ENCODE peak calls at places on chromosome 11, in ten cellular contexts. One of them, this sample, is unnamed.

GRCh38 chr11:118881130-118881717 is 2.5 kb upstream of the CXCR5 start:
- DNase-seq in ELR: no peak
- DNase-seq in A549: no peak
- DNase-seq in fibroblast of the conjunctiva: no peak
- DNase-seq in RWPE2: no peak
- DNase-seq in mammary epithelial cell: no peak
- DNase-seq in stimulated activated CD4-positive, alpha-beta T cell treated with anti-CD3 and anti-CD28 coated beads, Interleukin-1b, Interleukin-23, amount 100 ng/mL, for 24 hours: no peak
- DNase-seq in astrocyte: no peak
- DNase-seq in NCI-H446 treated with DMSO at 0.1 percent for 48 hours: no peak
- DNase-seq in Caki2: no peak
- DNase-seq in this sample: no peak

GRCh38 chr11:116506446-116506845 is 266.3 kb downstream of the BUD13 start:
- DNase-seq in Caki2: no peak
- DNase-seq in RWPE2: no peak
- DNase-seq in astrocyte: no peak
- DNase-seq in fibroblast of the conjunctiva: no peak
- DNase-seq in mammary epithelial cell: no peak
- DNase-seq in NCI-H446 treated with DMSO at 0.1 percent for 48 hours: no peak
- DNase-seq in A549: no peak
- DNase-seq in stimulated activated CD4-positive, alpha-beta T cell treated with anti-CD3 and anti-CD28 coated beads, Interleukin-1b, Interleukin-23, amount 100 ng/mL, for 24 hours: no peak
- DNase-seq in ELR: no peak
- DNase-seq in this sample: no peak

GRCh38 chr11:128506999-128507591 is 80.3 kb downstream of the ETS1 start:
- DNase-seq in ELR: peak
- DNase-seq in fibroblast of the conjunctiva: peak
- DNase-seq in mammary epithelial cell: peak
- DNase-seq in RWPE2: peak
- DNase-seq in stimulated activated CD4-positive, alpha-beta T cell treated with anti-CD3 and anti-CD28 coated beads, Interleukin-1b, Interleukin-23, amount 100 ng/mL, for 24 hours: no peak
- DNase-seq in A549: peak
- DNase-seq in NCI-H446 treated with DMSO at 0.1 percent for 48 hours: no peak
- DNase-seq in astrocyte: peak
- DNase-seq in Caki2: peak
- DNase-seq in this sample: peak

GRCh38 chr11:34794696-34795095 is 121.5 kb downstream of the APIP start:
- DNase-seq in A549: no peak
- DNase-seq in fibroblast of the conjunctiva: no peak
- DNase-seq in ELR: no peak
- DNase-seq in stimulated activated CD4-positive, alpha-beta T cell treated with anti-CD3 and anti-CD28 coated beads, Interleukin-1b, Interleukin-23, amount 100 ng/mL, for 24 hours: no peak
- DNase-seq in Caki2: no peak
- DNase-seq in mammary epithelial cell: no peak
- DNase-seq in astrocyte: no peak
- DNase-seq in NCI-H446 treated with DMSO at 0.1 percent for 48 hours: no peak
- DNase-seq in RWPE2: no peak
- DNase-seq in this sample: no peak

GRCh38 chr11:42976636-42977217 is 335.1 kb upstream of the API5 start:
- DNase-seq in astrocyte: no peak
- DNase-seq in NCI-H446 treated with DMSO at 0.1 percent for 48 hours: no peak
- DNase-seq in RWPE2: no peak
- DNase-seq in stimulated activated CD4-positive, alpha-beta T cell treated with anti-CD3 and anti-CD28 coated beads, Interleukin-1b, Interleukin-23, amount 100 ng/mL, for 24 hours: no peak
- DNase-seq in ELR: no peak
- DNase-seq in Caki2: no peak
- DNase-seq in mammary epithelial cell: no peak
- DNase-seq in A549: no peak
- DNase-seq in fibroblast of the conjunctiva: no peak
- DNase-seq in this sample: no peak

GRCh38 chr11:45036010-45036409 is 85.3 kb upstream of the TP53I11 start:
- DNase-seq in A549: no peak
- DNase-seq in mammary epithelial cell: no peak
- DNase-seq in Caki2: no peak
- DNase-seq in stimulated activated CD4-positive, alpha-beta T cell treated with anti-CD3 and anti-CD28 coated beads, Interleukin-1b, Interleukin-23, amount 100 ng/mL, for 24 hours: no peak
- DNase-seq in ELR: no peak
- DNase-seq in NCI-H446 treated with DMSO at 0.1 percent for 48 hours: no peak
- DNase-seq in astrocyte: no peak
- DNase-seq in RWPE2: no peak
- DNase-seq in fibroblast of the conjunctiva: no peak
- DNase-seq in this sample: no peak

GRCh38 chr11:112113539-112114457 is 27.1 kb downstream of the SDHD start:
- DNase-seq in A549: peak
- DNase-seq in fibroblast of the conjunctiva: peak
- DNase-seq in NCI-H446 treated with DMSO at 0.1 percent for 48 hours: peak
- DNase-seq in RWPE2: no peak
- DNase-seq in ELR: peak
- DNase-seq in mammary epithelial cell: peak
- DNase-seq in stimulated activated CD4-positive, alpha-beta T cell treated with anti-CD3 and anti-CD28 coated beads, Interleukin-1b, Interleukin-23, amount 100 ng/mL, for 24 hours: no peak
- DNase-seq in Caki2: peak
- DNase-seq in astrocyte: peak
- DNase-seq in this sample: peak

GRCh38 chr11:126102436-126102894 is 39.8 kb upstream of the CDON start:
- DNase-seq in A549: no peak
- DNase-seq in ELR: no peak
- DNase-seq in astrocyte: peak
- DNase-seq in mammary epithelial cell: no peak
- DNase-seq in Caki2: no peak
- DNase-seq in NCI-H446 treated with DMSO at 0.1 percent for 48 hours: no peak
- DNase-seq in stimulated activated CD4-positive, alpha-beta T cell treated with anti-CD3 and anti-CD28 coated beads, Interleukin-1b, Interleukin-23, amount 100 ng/mL, for 24 hours: no peak
- DNase-seq in RWPE2: no peak
- DNase-seq in fibroblast of the conjunctiva: no peak
- DNase-seq in this sample: peak

GRCh38 chr11:117426297-117426685 is 98.6 kb downstream of the CEP164 start:
- DNase-seq in ELR: peak
- DNase-seq in fibroblast of the conjunctiva: peak
- DNase-seq in stimulated activated CD4-positive, alpha-beta T cell treated with anti-CD3 and anti-CD28 coated beads, Interleukin-1b, Interleukin-23, amount 100 ng/mL, for 24 hours: peak
- DNase-seq in Caki2: peak
- DNase-seq in astrocyte: no peak
- DNase-seq in mammary epithelial cell: peak
- DNase-seq in A549: peak
- DNase-seq in RWPE2: no peak
- DNase-seq in NCI-H446 treated with DMSO at 0.1 percent for 48 hours: peak
- DNase-seq in this sample: peak

GRCh38 chr11:116515666-116516184 is 257.1 kb downstream of the BUD13 start:
- DNase-seq in NCI-H446 treated with DMSO at 0.1 percent for 48 hours: no peak
- DNase-seq in astrocyte: no peak
- DNase-seq in fibroblast of the conjunctiva: no peak
- DNase-seq in A549: no peak
- DNase-seq in Caki2: no peak
- DNase-seq in RWPE2: no peak
- DNase-seq in mammary epithelial cell: no peak
- DNase-seq in ELR: no peak
- DNase-seq in stimulated activated CD4-positive, alpha-beta T cell treated with anti-CD3 and anti-CD28 coated beads, Interleukin-1b, Interleukin-23, amount 100 ng/mL, for 24 hours: no peak
- DNase-seq in this sample: no peak

GRCh38 chr11:81071641-81072040 is 1630.8 kb upstream of the TENM4 start:
- DNase-seq in RWPE2: no peak
- DNase-seq in A549: no peak
- DNase-seq in fibroblast of the conjunctiva: no peak
- DNase-seq in astrocyte: no peak
- DNase-seq in Caki2: no peak
- DNase-seq in ELR: no peak
- DNase-seq in stimulated activated CD4-positive, alpha-beta T cell treated with anti-CD3 and anti-CD28 coated beads, Interleukin-1b, Interleukin-23, amount 100 ng/mL, for 24 hours: no peak
- DNase-seq in mammary epithelial cell: peak
- DNase-seq in NCI-H446 treated with DMSO at 0.1 percent for 48 hours: no peak
- DNase-seq in this sample: no peak

This sample was measured in fibroblast of lung.